ENCODE peak calls at places on chromosomes 1 and 21, in four cellular contexts. N is coronary artery, K is upper lobe of right lung, G is GM20000. L is an unnamed sample.

GRCh38 chr1:200075938-200076546 is 48.5 kb downstream of the NR5A2 start:
- DNase-seq in K (no peak), G (no peak), N (no peak), L (no peak)

GRCh38 chr1:62435231-62436038 is 1.4 kb upstream of the USP1 start:
- DNase-seq in K (no peak), N (no peak), G (no peak), L (no peak)

GRCh38 chr1:6028042-6028895 is 17.4 kb upstream of the KCNAB2 start:
- DNase-seq in N (no peak), K (peak), G (no peak), L (peak)

GRCh38 chr1:183871142-183871541 is 66.2 kb downstream of the RGL1 start:
- DNase-seq in N (no peak), K (no peak), G (no peak), L (no peak)

GRCh38 chr1:109304221-109304915 is 2.4 kb downstream of the MYBPHL start:
- DNase-seq in G (no peak), K (no peak), N (no peak), L (no peak)

GRCh38 chr1:55827350-55827749 is 612.2 kb upstream of the USP24 start:
- DNase-seq in K (no peak), N (no peak), G (no peak), L (no peak)

GRCh38 chr1:4628992-4629391 is 25.4 kb upstream of the AJAP1 start:
- DNase-seq in K (no peak), G (no peak), N (no peak), L (no peak)

GRCh38 chr21:34635307-34635706 is 20.4 kb upstream of the RCAN1 start:
- DNase-seq in G (no peak), N (peak), K (no peak), L (no peak)

GRCh38 chr1:43552813-43553212 is 22.1 kb downstream of the PTPRF start:
- DNase-seq in N (no peak), G (no peak), K (peak), L (no peak)

GRCh38 chr1:17196496-17197180 is 8.3 kb upstream of the PADI1 start:
- DNase-seq in N (peak), G (no peak), K (no peak), L (no peak)

GRCh38 chr1:113761937-113762336 is 2.7 kb upstream of the PHTF1 start:
- DNase-seq in N (no peak), K (no peak), G (no peak), L (no peak)

GRCh38 chr21:46603228-46603627 is 1.7 kb downstream of the S100B start:
- DNase-seq in G (no peak), K (no peak), N (no peak), L (peak)

GRCh38 chr1:233738850-233739249 is 124.9 kb downstream of the KCNK1 start:
- DNase-seq in K (no peak), N (no peak), G (no peak), L (no peak)

GRCh38 chr1:247613405-247613804 is 8.0 kb downstream of the OR2G3 start:
- DNase-seq in G (no peak), N (no peak), K (no peak), L (no peak)

GRCh38 chr1:44217809-44218410 is 4.6 kb downstream of the DMAP1 start:
- DNase-seq in G (peak), K (peak), N (no peak), L (peak)

GRCh38 chr1:156475568-156476500 is 24.7 kb downstream of the MEF2D start:
- DNase-seq in K (peak), G (no peak), N (peak), L (no peak)

GRCh38 chr21:17607684-17608083 is 5.0 kb downstream of the BTG3 start:
- DNase-seq in N (no peak), K (no peak), G (no peak), L (no peak)

GRCh38 chr1:59446257-59446901 is 149.5 kb downstream of the FGGY start:
- DNase-seq in N (no peak), G (no peak), K (no peak), L (no peak)

GRCh38 chr1:39458991-39459390 is 32.4 kb upstream of the BMP8A start:
- DNase-seq in K (no peak), G (no peak), N (no peak), L (no peak)

DNA sequence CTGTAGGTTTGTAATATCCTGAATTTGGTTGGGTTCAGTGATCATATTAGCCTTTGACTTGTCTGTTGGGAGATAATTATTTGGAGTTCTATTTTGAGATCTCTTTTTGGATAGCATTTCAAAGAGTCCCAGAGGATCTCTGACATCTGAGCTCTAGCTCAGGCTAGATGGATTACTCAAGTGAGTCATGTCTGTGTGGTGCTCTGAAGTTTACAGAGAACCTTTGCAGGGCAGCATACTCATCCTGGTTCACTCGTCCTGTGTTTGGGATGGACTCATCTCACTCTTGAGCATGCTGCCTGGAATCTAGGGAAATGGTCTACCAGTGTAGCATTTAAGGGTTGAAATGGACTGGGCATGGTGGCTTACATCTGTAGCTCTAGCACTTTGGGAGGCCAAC is 29.4 kb upstream of the BMP8A start:
- DNase-seq in N (no peak), G (no peak), K (no peak), L (no peak)
- TF ChIP-seq CTCF in N (no peak), G (no peak), K (no peak), L (no peak)

GRCh38 chr1:90724926-90725325 is 7.8 kb upstream of the BARHL2 start:
- DNase-seq in K (no peak), N (no peak), G (no peak), L (no peak)

GRCh38 chr1:90724361-90724760 is 7.3 kb upstream of the BARHL2 start:
- DNase-seq in K (no peak), N (no peak), G (peak), L (peak)

GRCh38 chr1:90725341-90725960 is 8.3 kb upstream of the BARHL2 start:
- DNase-seq in G (peak), N (no peak), K (peak), L (peak)

GRCh38 chr1:90722874-90723273 is 5.8 kb upstream of the BARHL2 start:
- DNase-seq in N (no peak), K (no peak), G (no peak), L (peak)

GRCh38 chr1:90723561-90724108 is 6.5 kb upstream of the BARHL2 start:
- DNase-seq in G (peak), N (no peak), K (no peak), L (peak)
- TF ChIP-seq CTCF in G (no peak), N (no peak), K (no peak), L (no peak)

DNA sequence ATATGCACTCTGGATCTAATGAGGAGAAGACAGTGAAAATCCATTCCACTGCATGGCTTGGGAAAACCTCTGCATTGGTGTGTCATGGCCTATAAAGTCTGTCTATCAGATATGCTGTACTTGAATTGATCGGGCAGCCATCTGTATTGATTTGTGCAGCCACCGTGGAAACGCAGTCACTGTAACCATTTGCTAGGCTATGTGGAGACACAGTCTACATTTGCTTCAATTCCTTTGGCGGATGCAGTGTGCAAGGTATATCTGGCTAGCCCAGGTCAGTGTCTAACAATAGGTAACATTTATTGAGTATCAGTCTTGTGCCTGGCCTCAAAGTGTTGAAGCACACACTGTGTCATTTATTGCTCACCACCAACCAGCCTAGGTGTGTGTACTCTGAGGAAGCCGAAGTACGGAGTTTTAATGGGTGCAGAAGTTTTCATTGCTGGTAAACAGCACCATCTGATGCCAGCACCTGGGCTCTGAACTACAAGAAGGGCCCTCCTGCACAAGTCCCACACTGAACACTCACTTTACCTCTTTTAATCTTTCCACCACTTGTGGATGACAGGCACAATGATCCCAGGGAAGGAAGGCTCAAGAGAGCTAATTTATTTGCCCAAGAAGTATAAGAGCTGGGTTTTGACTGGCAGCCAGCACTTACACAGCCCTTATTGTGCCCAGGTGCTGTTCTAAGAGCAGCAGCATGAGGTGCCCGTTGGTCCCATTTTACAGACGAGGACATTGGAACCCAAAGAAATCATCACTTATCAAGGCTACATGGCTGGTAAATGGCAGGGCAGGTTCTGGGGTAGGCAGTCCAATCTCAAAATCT is 83.3 kb downstream of the DAB1 start:
- DNase-seq in G (no peak), K (no peak), N (no peak), L (no peak)
- TF ChIP-seq CTCF in G (no peak), K (peak), N (no peak), L (no peak)

GRCh38 chr1:245277276-245277675 is 122.5 kb downstream of the KIF26B start:
- DNase-seq in G (no peak), N (no peak), K (no peak), L (no peak)
- TF ChIP-seq CTCF in G (peak), N (no peak), K (peak), L (no peak)

GRCh38 chr1:51093566-51093965 is 8.5 kb upstream of the C1orf185 start:
- DNase-seq in N (no peak), K (no peak), G (no peak), L (no peak)

GRCh38 chr1:51086496-51087271 is 15.3 kb upstream of the C1orf185 start:
- DNase-seq in N (no peak), G (no peak), K (no peak), L (no peak)

GRCh38 chr1:51088474-51088873 is 13.6 kb upstream of the C1orf185 start:
- DNase-seq in G (peak), K (no peak), N (no peak), L (no peak)
- TF ChIP-seq CTCF in G (no peak), K (no peak), N (no peak), L (no peak)

GRCh38 chr1:29655945-29656866 is 419.9 kb downstream of the PTPRU start:
- DNase-seq in N (peak), G (no peak), K (peak), L (no peak)
- TF ChIP-seq CTCF in N (no peak), G (peak), K (peak), L (no peak)

GRCh38 chr1:160942926-160943325 is 11.7 kb downstream of the ITLN2 start:
- DNase-seq in K (no peak), G (no peak), N (no peak), L (no peak)
- TF ChIP-seq CTCF in K (no peak), G (no peak), N (no peak), L (peak)

DNA sequence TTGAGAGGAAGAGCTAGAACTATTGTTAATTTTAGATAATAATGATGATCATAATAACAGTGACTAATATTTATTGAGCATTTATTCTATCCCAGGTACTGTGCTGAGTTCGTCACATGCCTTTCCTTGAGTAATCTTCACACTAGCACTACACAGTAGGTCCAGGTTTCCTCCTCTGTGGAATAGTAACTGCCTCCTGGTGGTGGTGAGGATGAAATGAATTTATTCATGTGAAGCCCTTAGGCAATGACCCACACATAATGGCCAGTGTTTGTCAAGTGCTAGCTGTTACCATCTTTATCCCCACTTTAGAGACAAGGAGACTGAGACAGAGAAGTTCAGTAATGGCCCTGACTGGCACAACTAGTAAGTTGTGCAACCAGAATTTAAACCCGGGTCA is 5.9 kb downstream of the NIPAL3 start:
- DNase-seq in K (no peak), G (no peak), N (no peak), L (no peak)
- TF ChIP-seq CTCF in K (peak), G (no peak), N (no peak), L (no peak)

DNA sequence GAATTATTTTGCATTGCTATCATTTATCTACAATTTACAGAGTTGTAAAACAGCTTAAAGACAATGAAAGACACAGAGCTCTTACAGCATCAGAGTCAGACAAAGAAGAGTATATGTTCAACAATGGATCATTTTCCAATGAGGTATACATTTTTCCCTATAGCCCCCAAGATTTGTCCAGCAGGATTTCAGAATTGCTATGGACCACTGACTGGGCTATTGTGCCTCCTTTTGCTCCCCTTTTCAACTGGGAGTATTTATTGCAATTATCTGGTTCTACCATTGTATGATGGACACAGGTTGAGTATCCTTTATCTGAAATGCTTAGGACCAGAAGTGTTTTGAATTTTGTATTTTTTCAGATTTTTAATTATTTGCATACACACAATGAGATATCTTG is 62.5 kb upstream of the DNAH14 start:
- DNase-seq in G (no peak), N (no peak), K (no peak), L (no peak)
- TF ChIP-seq CTCF in G (no peak), N (no peak), K (no peak), L (no peak)

DNA sequence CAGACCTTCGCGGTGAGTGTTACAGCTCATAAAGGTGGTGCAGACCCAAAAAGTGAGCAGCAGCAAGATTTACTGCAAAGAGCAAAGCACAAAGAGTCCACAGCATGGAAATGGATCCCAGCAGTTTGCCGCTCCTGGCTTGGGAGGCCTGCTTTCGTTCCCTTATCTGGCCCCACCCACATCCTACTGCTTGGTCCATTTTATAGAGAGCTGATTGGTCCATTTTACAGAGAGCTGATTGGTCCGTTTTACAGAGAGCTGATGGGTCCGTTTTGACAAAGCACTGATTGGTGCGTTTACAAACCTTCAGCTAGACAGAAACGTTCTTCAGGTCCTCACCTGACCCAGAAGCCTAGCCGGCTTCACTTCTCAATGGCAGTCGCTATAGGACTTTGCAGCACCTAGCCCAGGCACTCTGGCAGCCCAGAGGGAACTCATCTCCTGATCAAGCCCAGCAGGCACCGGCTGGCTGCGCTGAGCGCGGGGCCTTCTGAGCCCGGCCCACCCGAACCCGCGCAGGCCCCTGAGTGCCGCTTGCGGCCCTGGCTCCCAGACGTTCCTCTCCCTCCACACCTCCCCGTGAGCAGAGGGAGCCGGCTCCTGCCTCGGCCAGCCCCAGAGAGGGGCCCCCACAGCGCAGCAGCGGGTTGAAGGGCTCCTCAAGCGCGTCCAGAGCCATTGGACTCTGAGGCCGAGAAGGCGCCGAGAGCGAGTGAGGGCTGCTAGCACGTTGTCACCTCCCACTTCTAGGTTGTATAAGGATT is 200.3 kb downstream of the LMO4 start:
- DNase-seq in N (no peak), K (no peak), G (no peak), L (no peak)
- TF ChIP-seq CTCF in N (no peak), K (no peak), G (no peak), L (no peak)

L was measured in GM13976.